ENCODE peak calls at places on chromosome 17, in six cellular contexts. One of them, this sample, is unnamed.

GRCh38 chr17:39236383-39236927 is 10.7 kb upstream of the STAC2 start:
- DNase-seq in endothelial cell: no peak
- DNase-seq in progenitor cell of endocrine pancreas: no peak
- DNase-seq in lower leg skin: no peak
- DNase-seq in uterus: no peak
- DNase-seq in hepatocyte: no peak
- DNase-seq in this sample: no peak

GRCh38 chr17:41666336-41666680 is 22.4 kb upstream of the EIF1 start:
- DNase-seq in endothelial cell: peak
- DNase-seq in progenitor cell of endocrine pancreas: no peak
- DNase-seq in lower leg skin: no peak
- DNase-seq in uterus: peak
- DNase-seq in hepatocyte: peak
- DNase-seq in this sample: no peak

GRCh38 chr17:63974594-63975192 is 2.0 kb upstream of the SCN4A start:
- DNase-seq in endothelial cell: no peak
- DNase-seq in progenitor cell of endocrine pancreas: no peak
- DNase-seq in lower leg skin: no peak
- DNase-seq in uterus: no peak
- DNase-seq in hepatocyte: no peak
- DNase-seq in this sample: no peak

GRCh38 chr17:67487506-67487905 is 110.4 kb downstream of the PITPNC1 start:
- DNase-seq in endothelial cell: no peak
- DNase-seq in progenitor cell of endocrine pancreas: no peak
- DNase-seq in lower leg skin: no peak
- DNase-seq in uterus: no peak
- DNase-seq in hepatocyte: no peak
- DNase-seq in this sample: no peak

GRCh38 chr17:82838386-82839063 is 1.3 kb downstream of the ZNF750 start:
- DNase-seq in endothelial cell: no peak
- DNase-seq in progenitor cell of endocrine pancreas: no peak
- DNase-seq in lower leg skin: peak
- DNase-seq in uterus: peak
- DNase-seq in hepatocyte: peak
- DNase-seq in this sample: no peak

GRCh38 chr17:39225974-39226683 is 384 bp upstream of the STAC2 start:
- DNase-seq in endothelial cell: peak
- DNase-seq in progenitor cell of endocrine pancreas: peak
- DNase-seq in lower leg skin: no peak
- DNase-seq in uterus: peak
- DNase-seq in hepatocyte: peak
- DNase-seq in this sample: no peak

GRCh38 chr17:79272666-79273219 is 198.1 kb downstream of the ENGASE start:
- DNase-seq in endothelial cell: no peak
- DNase-seq in progenitor cell of endocrine pancreas: no peak
- DNase-seq in lower leg skin: no peak
- DNase-seq in uterus: no peak
- DNase-seq in hepatocyte: no peak
- DNase-seq in this sample: no peak

GRCh38 chr17:29181226-29181625 is 1.0 kb upstream of the MYO18A start:
- DNase-seq in endothelial cell: no peak
- DNase-seq in progenitor cell of endocrine pancreas: no peak
- DNase-seq in lower leg skin: no peak
- DNase-seq in uterus: no peak
- DNase-seq in hepatocyte: no peak
- DNase-seq in this sample: peak

GRCh38 chr17:43745541-43745940 is 13.1 kb downstream of the SOST start:
- DNase-seq in endothelial cell: no peak
- DNase-seq in progenitor cell of endocrine pancreas: no peak
- DNase-seq in lower leg skin: no peak
- DNase-seq in uterus: no peak
- DNase-seq in hepatocyte: no peak
- DNase-seq in this sample: no peak

GRCh38 chr17:64084086-64084939 is 45.6 kb downstream of the ERN1 start:
- DNase-seq in endothelial cell: no peak
- DNase-seq in progenitor cell of endocrine pancreas: no peak
- DNase-seq in lower leg skin: no peak
- DNase-seq in uterus: no peak
- DNase-seq in hepatocyte: peak
- DNase-seq in this sample: no peak

GRCh38 chr17:67672592-67672991 is 45.1 kb upstream of the NOL11 start:
- DNase-seq in endothelial cell: no peak
- DNase-seq in progenitor cell of endocrine pancreas: no peak
- DNase-seq in lower leg skin: no peak
- DNase-seq in uterus: no peak
- DNase-seq in hepatocyte: no peak
- DNase-seq in this sample: no peak

DNA sequence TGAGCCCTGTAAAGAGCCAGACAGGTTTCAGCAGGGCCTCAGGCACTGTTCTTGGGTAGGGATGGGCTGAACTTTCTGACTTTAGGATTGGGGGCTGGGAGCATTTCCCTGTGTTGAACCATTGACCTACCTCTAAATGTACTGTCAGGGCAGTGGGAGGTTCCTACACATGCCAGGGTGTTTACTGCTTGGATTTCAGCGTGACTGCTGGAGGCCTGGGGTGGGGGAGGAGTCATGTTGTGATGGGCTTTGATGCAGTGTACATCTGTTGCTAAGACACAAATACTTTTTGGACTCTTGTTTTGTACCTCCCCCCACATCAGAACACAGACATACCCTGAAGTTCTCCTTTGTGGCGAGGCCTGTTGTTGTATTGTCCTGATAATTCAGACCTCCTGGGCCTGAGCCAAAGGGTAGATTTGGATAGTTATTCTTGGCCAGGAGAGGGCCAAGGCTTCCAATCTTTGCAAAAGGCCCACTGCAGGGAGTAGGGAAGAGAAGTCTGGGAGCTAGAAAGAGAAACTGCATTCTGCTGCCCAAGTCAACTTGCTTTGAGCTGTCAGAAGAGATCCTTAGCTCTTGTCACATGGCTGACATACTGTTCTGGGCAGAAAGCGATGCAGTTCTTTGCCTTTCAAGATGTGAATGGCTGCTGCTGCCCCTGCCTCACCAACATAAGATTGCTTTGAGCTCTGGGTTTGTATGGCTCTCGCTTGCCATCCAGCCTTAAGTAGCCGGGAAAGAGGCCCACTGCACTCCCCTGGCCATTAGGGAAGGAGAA is 3.7 kb downstream of the NFE2L1 start:
- DNase-seq in endothelial cell: no peak
- DNase-seq in progenitor cell of endocrine pancreas: no peak
- DNase-seq in lower leg skin: peak
- DNase-seq in uterus: peak
- DNase-seq in hepatocyte: peak
- DNase-seq in this sample: no peak
- TF ChIP-seq CTCF in endothelial cell: no peak
- TF ChIP-seq CTCF in progenitor cell of endocrine pancreas: no peak
- TF ChIP-seq CTCF in lower leg skin: no peak
- TF ChIP-seq CTCF in uterus: no peak
- TF ChIP-seq CTCF in hepatocyte: no peak
- TF ChIP-seq CTCF in this sample: no peak

GRCh38 chr17:74471341-74471740 is 4.9 kb downstream of the CD300A start:
- DNase-seq in endothelial cell: no peak
- DNase-seq in progenitor cell of endocrine pancreas: no peak
- DNase-seq in lower leg skin: no peak
- DNase-seq in uterus: no peak
- DNase-seq in hepatocyte: no peak
- DNase-seq in this sample: no peak
- TF ChIP-seq CTCF in endothelial cell: no peak
- TF ChIP-seq CTCF in progenitor cell of endocrine pancreas: no peak
- TF ChIP-seq CTCF in lower leg skin: no peak
- TF ChIP-seq CTCF in uterus: no peak
- TF ChIP-seq CTCF in hepatocyte: no peak
- TF ChIP-seq CTCF in this sample: no peak

GRCh38 chr17:20989481-20989880 is 53.3 kb downstream of the USP22 start:
- DNase-seq in endothelial cell: no peak
- DNase-seq in progenitor cell of endocrine pancreas: no peak
- DNase-seq in lower leg skin: no peak
- DNase-seq in uterus: no peak
- DNase-seq in hepatocyte: no peak
- DNase-seq in this sample: peak

GRCh38 chr17:20987511-20987910 is 55.3 kb downstream of the USP22 start:
- DNase-seq in endothelial cell: no peak
- DNase-seq in progenitor cell of endocrine pancreas: no peak
- DNase-seq in lower leg skin: no peak
- DNase-seq in uterus: no peak
- DNase-seq in hepatocyte: no peak
- DNase-seq in this sample: peak

GRCh38 chr17:20988896-20989295 is 53.9 kb downstream of the USP22 start:
- DNase-seq in endothelial cell: no peak
- DNase-seq in progenitor cell of endocrine pancreas: no peak
- DNase-seq in lower leg skin: no peak
- DNase-seq in uterus: no peak
- DNase-seq in hepatocyte: no peak
- DNase-seq in this sample: peak

GRCh38 chr17:20986767-20987510 is 55.9 kb downstream of the USP22 start:
- DNase-seq in endothelial cell: no peak
- DNase-seq in progenitor cell of endocrine pancreas: no peak
- DNase-seq in lower leg skin: no peak
- DNase-seq in uterus: no peak
- DNase-seq in hepatocyte: no peak
- DNase-seq in this sample: peak

GRCh38 chr17:20988001-20988641 is 54.7 kb downstream of the USP22 start:
- DNase-seq in endothelial cell: no peak
- DNase-seq in progenitor cell of endocrine pancreas: no peak
- DNase-seq in lower leg skin: no peak
- DNase-seq in uterus: no peak
- DNase-seq in hepatocyte: no peak
- DNase-seq in this sample: peak
- TF ChIP-seq CTCF in endothelial cell: no peak
- TF ChIP-seq CTCF in progenitor cell of endocrine pancreas: no peak
- TF ChIP-seq CTCF in lower leg skin: no peak
- TF ChIP-seq CTCF in uterus: no peak
- TF ChIP-seq CTCF in hepatocyte: no peak
- TF ChIP-seq CTCF in this sample: no peak

GRCh38 chr17:15264542-15264941 is 584 bp downstream of the PMP22 start:
- DNase-seq in endothelial cell: no peak
- DNase-seq in progenitor cell of endocrine pancreas: no peak
- DNase-seq in lower leg skin: peak
- DNase-seq in uterus: no peak
- DNase-seq in hepatocyte: no peak
- DNase-seq in this sample: no peak
- TF ChIP-seq CTCF in endothelial cell: no peak
- TF ChIP-seq CTCF in progenitor cell of endocrine pancreas: no peak
- TF ChIP-seq CTCF in lower leg skin: no peak
- TF ChIP-seq CTCF in uterus: no peak
- TF ChIP-seq CTCF in hepatocyte: no peak
- TF ChIP-seq CTCF in this sample: no peak

GRCh38 chr17:9002610-9003354 is 18.5 kb upstream of the NTN1 start:
- DNase-seq in endothelial cell: peak
- DNase-seq in progenitor cell of endocrine pancreas: peak
- DNase-seq in lower leg skin: no peak
- DNase-seq in uterus: peak
- DNase-seq in hepatocyte: peak
- DNase-seq in this sample: no peak
- TF ChIP-seq CTCF in endothelial cell: no peak
- TF ChIP-seq CTCF in progenitor cell of endocrine pancreas: peak
- TF ChIP-seq CTCF in lower leg skin: no peak
- TF ChIP-seq CTCF in uterus: peak
- TF ChIP-seq CTCF in hepatocyte: peak
- TF ChIP-seq CTCF in this sample: no peak

GRCh38 chr17:49603720-49604119 is 28.0 kb downstream of the NXPH3 start:
- DNase-seq in endothelial cell: no peak
- DNase-seq in progenitor cell of endocrine pancreas: no peak
- DNase-seq in lower leg skin: no peak
- DNase-seq in uterus: no peak
- DNase-seq in hepatocyte: no peak
- DNase-seq in this sample: no peak
- TF ChIP-seq CTCF in endothelial cell: peak
- TF ChIP-seq CTCF in progenitor cell of endocrine pancreas: no peak
- TF ChIP-seq CTCF in lower leg skin: no peak
- TF ChIP-seq CTCF in uterus: no peak
- TF ChIP-seq CTCF in hepatocyte: no peak
- TF ChIP-seq CTCF in this sample: no peak

This sample was measured in coronary artery.